ENCODE peak calls at places on chromosomes 5 and 9, in five cellular contexts. H is K562, D is HepG2, P is GM12878, V is H1. J is an unnamed sample.
A peak's percentile ranks its signal among the peaks of the same experiment; 100 is the strongest.

GRCh38 chr9:69090140-69090750 is 54.7 kb downstream of the FXN start:
- DNase-seq in H (no peak), D (no peak), P (no peak), V (no peak), J (peak; percentile 79)

GRCh38 chr5:149162401-149163084 is 21.2 kb downstream of the ABLIM3 start:
- DNase-seq in H (no peak), D (peak; percentile 75), P (peak; percentile 11), V (no peak), J (no peak)

GRCh38 chr9:112755059-112755458 is 4.5 kb downstream of the SNX30 start:
- DNase-seq in H (no peak), D (no peak), P (no peak), V (no peak), J (no peak)

GRCh38 chr5:94508421-94509148 is 109.8 kb downstream of the KIAA0825 start:
- DNase-seq in H (no peak), D (no peak), P (no peak), V (no peak), J (no peak)

GRCh38 chr5:13976867-13977479 is 32.5 kb upstream of the DNAH5 start:
- DNase-seq in H (no peak), D (peak; percentile 15), P (no peak), V (no peak), J (peak; percentile 78)

GRCh38 chr5:67010684-67011409 is 185.8 kb downstream of the CD180 start:
- DNase-seq in H (no peak), D (no peak), P (no peak), V (no peak), J (peak; percentile 9)

GRCh38 chr5:76709762-76710161 is 6.2 kb upstream of the F2R start:
- DNase-seq in H (no peak), D (no peak), P (no peak), V (no peak), J (no peak)

GRCh38 chr5:88602584-88602983 is 280.4 kb downstream of the MEF2C start:
- DNase-seq in H (peak; percentile 49), D (peak; percentile 8), P (no peak), V (peak; percentile 7), J (peak; percentile 77)

GRCh38 chr9:136655244-136656225 is 7.2 kb upstream of the EGFL7 start:
- DNase-seq in H (no peak), D (no peak), P (no peak), V (no peak), J (no peak)

GRCh38 chr5:135578685-135579341 is at the start of gene CXCL14:
- DNase-seq in H (no peak), D (no peak), P (no peak), V (no peak), J (peak; percentile 84)
- H3K4me3 ChIP-seq in H (no peak within 1 kb of the TSS), D (no peak within 1 kb of the TSS), P (no peak within 1 kb of the TSS), V (peak within 1 kb of the TSS; percentile 58), J (peak within 1 kb of the TSS; percentile 64)

GRCh38 chr9:35367451-35367850 is 122.5 kb upstream of the RUSC2 start:
- DNase-seq in H (no peak), D (no peak), P (no peak), V (no peak), J (no peak)
- TF ChIP-seq CREB1 in H (no peak), D (no peak), P (no peak), V (no peak), J (no peak)

DNA sequence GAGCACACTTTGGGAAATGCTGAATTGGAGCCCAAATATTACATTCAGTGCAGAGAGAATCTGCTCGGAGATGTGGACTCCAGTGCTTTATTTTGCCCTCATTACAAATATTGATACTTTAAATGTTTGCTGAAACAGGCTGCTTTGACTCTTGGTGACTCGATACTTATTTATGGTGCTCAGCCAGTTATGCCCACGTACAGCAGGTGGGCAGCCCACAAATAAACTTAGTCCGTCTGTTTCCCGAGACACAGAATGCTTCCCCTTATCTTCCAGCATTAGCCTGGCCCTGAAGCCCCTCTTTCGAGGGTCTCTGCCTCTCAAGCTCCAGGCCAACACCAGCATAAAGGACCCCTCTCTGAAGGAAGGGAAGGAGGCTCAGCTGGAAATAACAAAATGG is 158.7 kb downstream of the SMARCA2 start:
- DNase-seq in H (no peak), D (no peak), P (no peak), V (no peak), J (no peak)
- H3K4me2 ChIP-seq in H (no peak overlapping the region), D (no peak overlapping the region), P (no peak overlapping the region), V (no peak overlapping the region), J (no peak overlapping the region)

DNA sequence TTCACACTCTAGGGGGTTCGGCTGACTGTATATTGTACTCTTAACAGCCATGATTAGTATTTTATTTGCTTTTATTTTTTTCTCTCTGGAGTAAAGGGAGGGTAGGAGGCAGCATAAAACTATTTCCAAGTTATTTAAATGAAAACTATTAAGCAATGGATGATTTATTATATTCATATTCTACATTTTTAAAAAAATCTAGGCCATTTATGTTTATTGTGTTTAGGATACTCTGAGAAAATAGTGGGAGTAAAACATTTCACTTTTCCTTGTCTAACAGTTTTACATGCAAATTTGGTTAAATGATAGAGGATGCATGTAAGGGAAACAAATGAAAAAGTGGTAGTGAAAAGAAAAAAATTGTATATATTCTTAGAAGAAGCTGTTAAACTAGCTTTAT is 276.3 kb downstream of the GAS1 start:
- DNase-seq in H (no peak), D (no peak), P (no peak), V (no peak), J (no peak)
- H3K4me3 ChIP-seq in H (no peak overlapping the region), D (no peak overlapping the region), P (no peak overlapping the region), V (no peak overlapping the region), J (no peak overlapping the region)

DNA sequence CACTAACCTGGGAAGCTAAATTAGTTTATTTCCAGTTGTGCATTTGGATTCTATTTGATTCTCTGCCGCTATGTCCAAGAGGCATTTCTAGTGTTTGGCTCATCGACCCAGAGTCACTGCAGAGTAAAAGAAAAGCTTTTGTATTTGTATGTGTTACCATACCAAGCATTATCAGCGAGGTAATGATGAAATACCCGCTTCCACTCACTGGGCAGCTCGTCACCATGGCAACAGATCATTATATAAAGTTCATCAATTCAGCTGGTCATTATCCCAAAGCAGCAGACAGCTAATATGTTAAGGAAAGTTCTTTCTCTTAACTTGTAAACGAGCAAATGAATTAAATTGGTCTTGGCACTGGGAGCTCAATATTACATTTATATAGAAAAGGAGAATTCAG is 380.3 kb downstream of the SEMA5A start:
- DNase-seq in H (no peak), D (no peak), P (no peak), V (no peak), J (no peak)
- TF ChIP-seq CREB1 in H (no peak), D (no peak), P (no peak), V (no peak), J (no peak)

GRCh38 chr9:96725576-96725975 is 52.3 kb downstream of the ZNF510 start:
- DNase-seq in H (no peak), D (no peak), P (no peak), V (no peak), J (no peak)

GRCh38 chr9:96721303-96721702 is 56.6 kb downstream of the ZNF510 start:
- DNase-seq in H (no peak), D (no peak), P (no peak), V (no peak), J (no peak)

GRCh38 chr9:96719538-96720315 is 58.2 kb downstream of the ZNF510 start:
- DNase-seq in H (no peak), D (no peak), P (no peak), V (no peak), J (peak; percentile 40)

GRCh38 chr9:96721731-96722429 is 56.0 kb downstream of the ZNF510 start:
- DNase-seq in H (no peak), D (peak; percentile 6), P (no peak), V (no peak), J (no peak)

DNA sequence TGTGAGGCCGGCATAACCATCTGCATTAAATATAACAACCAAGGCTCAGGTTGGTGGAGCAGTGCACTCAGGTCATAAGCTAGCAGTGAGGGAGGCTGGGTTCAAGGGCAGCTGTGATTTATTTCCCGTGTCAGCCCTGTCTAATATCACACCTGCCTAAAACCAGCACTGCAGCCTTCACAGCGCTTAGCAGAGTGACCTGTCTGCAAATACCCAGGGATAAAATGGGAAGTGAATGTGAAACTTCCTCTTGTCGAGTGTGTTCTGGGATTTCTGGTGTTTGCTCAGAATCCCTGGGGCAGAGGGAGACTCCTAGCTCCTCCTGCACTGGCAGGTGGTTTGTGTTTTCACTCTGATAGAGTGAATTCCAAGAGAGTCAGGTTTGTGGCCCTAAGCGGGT is 57.5 kb downstream of the ZNF510 start:
- DNase-seq in H (no peak), D (no peak), P (no peak), V (no peak), J (no peak)
- H3K4me2 ChIP-seq in H (no peak overlapping the region), D (peak overlapping the region; percentile 49), P (no peak overlapping the region), V (no peak overlapping the region), J (no peak overlapping the region)

DNA sequence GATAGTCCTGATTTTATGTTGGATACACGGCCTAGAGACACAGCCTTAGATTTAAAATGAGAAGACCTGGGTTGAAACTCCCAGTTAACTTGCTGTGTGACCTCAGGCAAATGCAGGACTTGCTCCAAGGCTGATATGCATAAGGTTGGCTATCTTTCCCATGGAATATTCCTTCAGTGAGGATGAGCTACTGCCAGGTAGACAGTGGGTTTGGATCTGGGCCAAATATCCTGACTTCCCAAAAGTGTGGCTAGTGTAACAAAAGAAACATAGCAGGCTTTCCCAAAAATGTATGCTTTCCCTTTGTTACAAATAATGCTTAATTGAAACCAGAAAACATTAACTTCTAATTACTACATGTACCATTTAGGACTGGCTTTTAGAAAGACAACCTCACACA is 697 bp upstream of the XPA start:
- DNase-seq in H (no peak), D (no peak), P (no peak), V (no peak), J (no peak)
- H3K4me3 ChIP-seq in H (no peak overlapping the region), D (peak overlapping the region; percentile 83), P (peak overlapping the region; percentile 92), V (no peak overlapping the region), J (peak overlapping the region; percentile 87)

DNA sequence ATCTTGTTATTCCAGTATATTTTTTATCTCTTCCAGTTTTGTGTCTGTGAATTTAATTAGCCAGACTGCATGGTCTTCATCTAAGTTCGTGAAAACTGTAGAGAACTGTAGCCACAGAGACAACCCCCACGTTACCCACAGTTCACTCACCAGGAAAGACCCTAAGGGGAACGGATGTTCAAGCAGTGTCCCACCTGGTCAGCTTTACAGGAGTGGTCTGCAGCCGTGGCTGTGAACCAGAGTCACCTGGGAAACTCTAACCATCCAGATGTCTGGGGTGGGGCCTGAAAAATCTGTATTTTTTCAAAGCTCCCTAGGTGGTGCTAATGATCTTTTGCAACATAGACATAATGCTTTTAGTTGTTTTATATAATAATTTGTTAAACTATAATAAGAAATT is 47.6 kb upstream of the ANGPTL2 start:
- DNase-seq in H (no peak), D (no peak), P (no peak), V (no peak), J (no peak)
- TF ChIP-seq CREB1 in H (no peak), D (no peak), P (no peak), V (no peak), J (no peak)

GRCh38 chr5:142184939-142185526 is 76.5 kb downstream of the NDFIP1 start:
- DNase-seq in H (no peak), D (no peak), P (no peak), V (no peak), J (peak; percentile 42)
- H3K4me2 ChIP-seq in H (no peak overlapping the region), D (no peak overlapping the region), P (no peak overlapping the region), V (no peak overlapping the region), J (peak overlapping the region; percentile 21)